ENCODE peak calls at places on chromosomes 4 and X, in eight cellular contexts. N is spleen, R is A549, G is tibial nerve, J is transverse colon, Q is testis, V is adrenal gland, A is body of pancreas. T is an unnamed sample.

GRCh38 chr4:123444298-123444731 is 47.7 kb downstream of the SPRY1 start:
- DNase-seq in N (no peak), Q (peak; percentile 79), J (peak; percentile 55), A (no peak), V (peak; percentile 38), R (no peak), G (peak; percentile 7), T (peak; percentile 34)

GRCh38 chrX:13666836-13667235 is 13.9 kb downstream of the TCEANC start:
- DNase-seq in N (no peak), J (no peak), Q (peak; percentile 71), A (no peak), G (no peak), V (peak; percentile 68), R (no peak), T (no peak)

GRCh38 chrX:131746491-131746968 is 202.7 kb downstream of the OR13H1 start:
- DNase-seq in R (peak; percentile 47), G (no peak), J (peak; percentile 89), V (peak; percentile 86), N (peak; percentile 88), A (no peak), Q (peak; percentile 17), T (no peak)

GRCh38 chr4:117700111-117700892 is 334.0 kb upstream of the NDST3 start:
- DNase-seq in G (no peak), Q (no peak), N (no peak), R (no peak), A (no peak), V (no peak), J (no peak), T (peak; percentile 17)

GRCh38 chrX:69080912-69081465 is 84.3 kb downstream of the PJA1 start:
- DNase-seq in J (no peak), V (no peak), Q (no peak), A (no peak), R (no peak), G (no peak), N (peak; percentile 70), T (no peak)

GRCh38 chr4:168811793-168812651 is 198.0 kb downstream of the CBR4 start:
- DNase-seq in V (no peak), J (no peak), G (no peak), Q (no peak), A (no peak), R (no peak), N (no peak), T (no peak)

GRCh38 chr4:137909910-137910309 is 332.2 kb downstream of the SLC7A11 start:
- DNase-seq in J (no peak), V (no peak), N (no peak), R (no peak), G (peak; percentile 35), A (peak; percentile 29), Q (peak; percentile 29), T (no peak)

GRCh38 chr4:139684351-139684750 is 18.7 kb downstream of the MGST2 start:
- DNase-seq in Q (no peak), N (no peak), A (no peak), J (no peak), R (no peak), G (no peak), V (no peak), T (no peak)

GRCh38 chr4:169283114-169283509 is 12.4 kb upstream of the SH3RF1 start:
- DNase-seq in V (no peak), J (no peak), N (no peak), G (no peak), R (peak; percentile 14), Q (no peak), A (no peak), T (no peak)

DNA sequence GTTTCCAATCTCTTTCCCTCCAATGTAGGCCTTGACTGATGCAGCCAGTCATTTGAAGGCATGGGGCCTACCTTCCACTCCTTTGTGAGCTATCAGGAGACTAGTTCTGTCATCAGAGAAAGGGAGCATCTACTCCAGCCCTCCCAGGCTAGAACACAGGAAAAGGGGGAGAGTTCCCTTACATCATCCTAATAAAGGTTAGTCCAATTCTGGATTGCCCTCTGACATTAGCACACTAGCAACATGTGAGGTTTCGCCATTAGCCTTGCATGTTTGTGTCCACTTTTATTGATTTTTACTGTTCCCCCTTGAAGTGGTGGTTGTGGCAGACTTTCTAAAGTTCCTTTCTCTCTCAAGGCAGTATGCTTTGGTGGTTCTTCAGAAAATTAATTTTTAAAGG is 67.3 kb downstream of the ZFX start:
- DNase-seq in V (no peak), J (no peak), R (no peak), A (no peak), Q (no peak), N (no peak), G (no peak), T (no peak)
- TF ChIP-seq POLR2A in V (no peak), J (no peak), R (no peak), A (no peak), Q (no peak), N (no peak), G (no peak), T (no peak)

GRCh38 chr4:17578482-17578891 is 1.5 kb downstream of the LAP3 start:
- DNase-seq in R (no peak), A (no peak), G (peak; percentile 8), N (no peak), V (no peak), J (no peak), Q (no peak), T (peak; percentile 66)
- TF ChIP-seq POLR2A in R (no peak), A (no peak), G (no peak), N (no peak), V (no peak), J (no peak), Q (no peak), T (no peak)

DNA sequence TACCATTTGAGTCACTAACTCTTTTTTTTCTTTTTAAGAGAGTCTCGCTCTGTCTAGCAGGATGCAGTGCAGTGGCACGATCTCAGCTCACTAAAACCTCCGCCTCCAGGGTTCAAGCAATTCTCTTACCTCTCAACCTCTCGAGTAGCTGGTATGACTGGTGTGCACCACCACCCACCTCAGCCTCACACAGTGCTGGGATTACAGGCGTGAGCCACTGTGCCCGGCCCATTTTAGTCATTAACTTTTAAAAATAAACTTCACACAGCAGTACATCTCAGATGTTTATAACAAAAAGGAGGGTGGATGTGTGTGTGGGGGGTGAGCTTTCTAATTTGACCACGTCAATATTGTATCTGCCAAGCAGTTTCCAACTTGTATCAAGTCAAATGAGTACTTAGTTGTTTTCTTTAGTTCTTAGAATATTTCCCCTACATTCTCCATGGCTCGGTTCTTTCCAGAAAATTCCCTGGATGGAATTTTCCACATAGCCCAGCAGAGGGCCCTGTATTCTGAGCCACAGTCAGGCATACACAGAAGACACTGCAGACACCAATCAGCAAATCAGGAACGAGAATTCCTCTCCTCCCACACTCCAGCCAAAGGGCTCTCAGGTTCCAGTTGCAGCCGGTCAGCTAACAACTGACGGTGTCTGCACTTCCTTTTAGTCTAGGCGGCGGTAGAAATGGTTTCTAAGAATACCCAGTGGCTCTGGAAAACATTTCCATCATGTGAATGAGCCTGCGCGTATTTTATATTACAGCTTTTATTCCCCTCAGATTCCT is 20.1 kb upstream of the ARAF start:
- DNase-seq in R (peak; percentile 90), N (no peak), Q (peak; percentile 88), V (peak; percentile 88), A (peak; percentile 74), G (peak; percentile 70), J (peak; percentile 77), T (peak; percentile 53)
- TF ChIP-seq POLR2A in R (peak; percentile 33), N (no peak), Q (no peak), V (peak; percentile 65), A (no peak), G (no peak), J (peak; percentile 32), T (no peak)

GRCh38 chr4:2536193-2537010 is at the start of gene FAM193A:
- DNase-seq in N (peak; percentile 100), J (peak; percentile 99), G (peak; percentile 90), R (peak; percentile 70), A (peak; percentile 99), Q (peak; percentile 99), V (peak; percentile 100), T (peak; percentile 99)

GRCh38 chr4:2535386-2536192 is 858 bp upstream of the FAM193A start:
- DNase-seq in V (peak; percentile 86), G (peak; percentile 20), R (no peak), Q (peak; percentile 63), N (peak; percentile 93), J (peak; percentile 53), A (no peak), T (peak; percentile 63)

GRCh38 chr4:2534904-2535385 is 1.5 kb upstream of the FAM193A start:
- DNase-seq in J (no peak), R (no peak), V (no peak), A (no peak), Q (no peak), G (no peak), N (no peak), T (no peak)

DNA sequence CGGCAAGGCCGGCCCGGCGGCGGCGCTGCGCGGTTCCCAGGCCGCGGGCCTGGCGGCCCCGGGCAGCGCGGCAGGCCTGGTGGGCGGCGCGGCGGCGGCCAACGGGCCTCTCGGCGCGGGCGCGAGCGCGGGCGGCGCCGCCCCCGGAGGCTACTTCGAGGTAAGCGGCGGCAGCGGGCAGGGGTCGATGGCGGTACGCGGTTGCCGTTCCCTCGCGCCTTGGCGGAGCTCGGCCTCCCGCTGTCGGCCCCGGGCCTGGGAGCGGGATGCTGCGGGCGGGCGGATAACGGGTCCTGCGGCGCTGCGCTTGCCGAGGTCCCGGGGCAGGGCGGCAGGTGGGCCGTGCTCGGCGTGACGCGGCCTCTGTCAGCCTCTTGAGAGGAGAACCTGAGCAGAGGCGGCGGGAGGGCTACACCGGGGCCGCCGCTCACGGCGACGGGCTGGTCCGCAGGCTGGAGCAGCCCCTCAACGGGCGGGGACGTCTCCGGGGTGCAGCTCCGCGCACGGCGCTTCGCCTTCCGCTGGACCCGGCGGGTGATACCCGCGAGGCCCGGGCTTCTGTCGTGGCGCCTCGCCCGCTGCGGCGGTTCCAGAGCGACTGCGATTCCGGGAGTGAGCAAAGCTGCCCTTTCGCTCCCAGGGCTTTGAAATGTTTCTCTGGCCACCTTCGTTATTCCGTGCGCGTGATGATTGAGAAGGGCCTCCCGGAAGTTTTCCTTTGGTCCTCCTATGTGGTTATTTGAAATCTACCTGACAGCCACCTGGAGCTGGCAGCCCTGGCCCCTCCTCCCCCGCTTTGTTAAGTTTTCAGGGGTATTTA is 774 bp downstream of the FAM193A start:
- DNase-seq in Q (peak; percentile 54), A (peak; percentile 55), J (peak; percentile 50), G (no peak), N (peak; percentile 94), R (no peak), V (peak; percentile 44), T (peak; percentile 89)
- TF ChIP-seq POLR2A in Q (no peak), A (no peak), J (peak; percentile 45), G (no peak), N (no peak), R (no peak), V (peak; percentile 45), T (peak; percentile 35)